ENCODE peak calls at places on chromosomes 13 and 19, in five cellular contexts. L, Q, C, V and A are unnamed samples.

GRCh38 chr13:99656843-99657506 is 155.7 kb downstream of the TM9SF2 start:
- DNase-seq in C (no peak), V (peak; percentile 75), L (no peak), Q (no peak), A (peak; percentile 1)

GRCh38 chr19:45097776-45098520 is 5.0 kb downstream of the PPP1R37 start:
- DNase-seq in Q (no peak), V (no peak), C (no peak), L (peak; percentile 72), A (no peak)

GRCh38 chr13:111482126-111482525 is 161.7 kb downstream of the TEX29 start:
- DNase-seq in L (no peak), C (no peak), V (no peak), Q (no peak), A (no peak)

GRCh38 chr13:26011996-26012688 is 39.7 kb downstream of the SHISA2 start:
- DNase-seq in V (peak; percentile 66), L (no peak), Q (no peak), C (peak; percentile 43), A (peak; percentile 26)

GRCh38 chr19:39154084-39154625 is 28.6 kb downstream of the PAK4 start:
- DNase-seq in V (no peak), C (no peak), L (no peak), Q (no peak), A (no peak)

GRCh38 chr13:22740264-22740663 is 440.5 kb upstream of the SGCG start:
- DNase-seq in Q (no peak), C (no peak), V (no peak), L (peak; percentile 64), A (no peak)

GRCh38 chr19:4582980-4583842 is 23.7 kb upstream of the SEMA6B start:
- DNase-seq in L (peak; percentile 42), Q (no peak), C (no peak), V (no peak), A (no peak)

GRCh38 chr19:47035127-47035494 is 13.3 kb downstream of the TMEM160 start:
- DNase-seq in C (no peak), Q (no peak), L (peak; percentile 82), V (no peak), A (no peak)

GRCh38 chr13:38223093-38223492 is 126.6 kb upstream of the UFM1 start:
- DNase-seq in V (no peak), L (peak; percentile 70), Q (no peak), C (no peak), A (no peak)

GRCh38 chr13:94860981-94861407 is 148.6 kb upstream of the SOX21 start:
- DNase-seq in Q (peak; percentile 22), L (no peak), V (no peak), C (no peak), A (peak; percentile 3)

GRCh38 chr19:29835447-29835846 is 23.7 kb downstream of the CCNE1 start:
- DNase-seq in V (no peak), Q (no peak), C (no peak), L (no peak), A (no peak)

GRCh38 chr13:101473458-101473857 is 21.0 kb downstream of the ITGBL1 start:
- DNase-seq in L (no peak), Q (no peak), C (no peak), V (no peak), A (no peak)

GRCh38 chr13:111632906-111633305 is 312.5 kb downstream of the TEX29 start:
- DNase-seq in L (peak; percentile 87), Q (no peak), C (no peak), V (no peak), A (no peak)

GRCh38 chr19:2289714-2290435 is 7.9 kb upstream of the PEAK3 start:
- DNase-seq in C (peak; percentile 52), L (peak; percentile 70), Q (no peak), V (peak; percentile 60), A (peak; percentile 59)

GRCh38 chr13:112233716-112234115 is 142.4 kb upstream of the SPACA7 start:
- DNase-seq in V (no peak), Q (no peak), C (no peak), L (no peak), A (no peak)

GRCh38 chr19:829129-829758 is 1.6 kb downstream of the AZU1 start:
- DNase-seq in V (no peak), L (no peak), Q (no peak), C (no peak), A (no peak)

GRCh38 chr19:824885-825284 is 2.8 kb upstream of the AZU1 start:
- DNase-seq in V (no peak), C (no peak), Q (no peak), L (peak; percentile 38), A (no peak)

GRCh38 chr19:825897-826640 is 1.6 kb upstream of the AZU1 start:
- DNase-seq in L (no peak), C (no peak), Q (no peak), V (no peak), A (no peak)

GRCh38 chr19:827710-828321 is at the start of gene AZU1:
- DNase-seq in V (no peak), C (no peak), L (no peak), Q (no peak), A (no peak)

GRCh38 chr19:827314-827709 is 325 bp upstream of the AZU1 start:
- DNase-seq in L (no peak), V (no peak), Q (no peak), C (no peak), A (no peak)
- H3K27ac ChIP-seq in L (no peak overlapping the region), V (no peak overlapping the region), Q (no peak overlapping the region), C (no peak overlapping the region), A (no peak overlapping the region)

DNA sequence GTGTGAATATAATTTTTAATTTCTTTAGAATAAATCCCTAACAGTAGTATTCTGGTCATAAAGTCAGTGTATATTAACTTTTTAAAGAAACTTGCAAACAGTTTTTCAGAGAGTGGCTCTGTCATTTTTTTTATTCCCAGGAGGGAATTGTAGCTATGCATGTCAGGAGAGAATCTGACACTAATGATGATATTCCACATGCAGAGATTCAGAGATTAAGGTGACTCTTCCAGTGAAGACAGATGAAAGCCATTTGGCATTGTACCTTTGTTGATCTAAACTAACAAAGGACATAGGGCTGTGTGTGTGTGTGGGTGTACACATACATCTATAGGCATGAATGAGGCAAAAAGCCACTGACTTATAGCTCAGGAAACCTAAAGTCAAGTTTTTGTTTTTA is 99.9 kb downstream of the TNFSF13B start:
- DNase-seq in L (no peak), C (no peak), Q (no peak), V (no peak), A (no peak)
- H3K4me1 ChIP-seq in L (no peaks in the 10 kb centered on the region), C (no peaks in the 10 kb centered on the region), Q (no peaks in the 10 kb centered on the region), V (no peaks in the 10 kb centered on the region), A (no peaks in the 10 kb centered on the region)

GRCh38 chr19:13086341-13086740 is 16.3 kb downstream of the LYL1 start:
- DNase-seq in Q (no peak), V (no peak), L (no peak), C (no peak), A (no peak)

GRCh38 chr19:13087295-13087694 is 15.4 kb downstream of the LYL1 start:
- DNase-seq in L (no peak), V (no peak), C (no peak), Q (no peak), A (no peak)

GRCh38 chr19:13087795-13088537 is 14.7 kb downstream of the LYL1 start:
- DNase-seq in V (no peak), C (no peak), Q (no peak), L (no peak), A (no peak)

GRCh38 chr19:13083627-13084026 is 19.0 kb downstream of the LYL1 start:
- DNase-seq in L (no peak), C (no peak), Q (no peak), V (no peak), A (no peak)

DNA sequence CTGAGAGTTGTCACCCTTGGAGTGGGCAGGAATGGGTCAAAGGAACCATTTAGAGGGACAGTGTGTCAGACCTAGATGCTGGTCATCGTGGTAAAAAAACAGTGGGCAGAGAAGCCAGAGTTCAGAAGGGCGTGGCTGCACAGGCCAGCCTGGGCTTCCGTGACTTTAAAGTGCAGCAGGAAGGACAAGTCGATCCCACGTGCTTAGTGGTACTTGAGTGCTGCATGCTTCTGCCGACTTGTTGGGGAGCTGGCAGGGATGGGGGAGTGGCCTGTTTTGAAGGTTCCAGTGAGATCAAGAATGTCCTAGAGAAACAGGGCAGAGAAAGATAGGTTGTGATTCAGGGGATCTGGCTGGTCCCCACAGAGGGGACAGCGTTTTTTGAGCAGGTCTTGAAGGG is 17.0 kb downstream of the LYL1 start:
- DNase-seq in L (no peak), C (no peak), V (no peak), Q (no peak), A (no peak)
- H3K27ac ChIP-seq in L (no peak overlapping the region), C (no peak overlapping the region), V (no peak overlapping the region), Q (peak overlapping the region; percentile 46), A (no peak overlapping the region)

DNA sequence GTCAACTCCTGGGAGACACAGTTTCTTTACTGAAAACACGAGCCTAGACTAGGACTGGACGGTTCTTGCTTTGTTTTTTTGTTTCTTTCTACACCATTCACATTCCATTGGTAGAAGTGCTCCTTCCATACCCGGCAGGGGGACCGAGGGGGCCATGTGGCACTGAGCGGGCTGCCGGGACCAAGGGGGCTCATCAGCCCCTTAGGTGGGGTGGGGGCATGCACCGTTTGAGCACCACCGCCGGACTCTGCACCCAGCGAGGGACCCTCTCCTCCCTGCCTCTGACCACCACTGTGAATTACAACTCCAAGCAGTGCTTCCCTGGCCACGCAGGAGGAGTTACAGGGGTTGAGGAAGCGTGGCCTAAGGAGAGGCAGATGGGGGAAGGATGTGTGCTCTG is 15.0 kb upstream of the CFAP97D2 start:
- DNase-seq in V (no peak), Q (no peak), C (no peak), L (no peak), A (no peak)
- H3K4me1 ChIP-seq in V (peaks cover 72% of the 10 kb centered on the region), Q (peaks cover 13% of the 10 kb centered on the region), C (peaks cover 72% of the 10 kb centered on the region), L (no peaks in the 10 kb centered on the region), A (peaks cover 87% of the 10 kb centered on the region)

GRCh38 chr19:5989388-5990074 is 11.6 kb upstream of the RANBP3 start:
- DNase-seq in Q (no peak), L (no peak), C (no peak), V (no peak), A (no peak)

GRCh38 chr19:5988520-5989387 is 10.8 kb upstream of the RANBP3 start:
- DNase-seq in V (no peak), C (no peak), Q (no peak), L (no peak), A (no peak)

GRCh38 chr19:5992756-5993155 is 14.8 kb upstream of the RANBP3 start:
- DNase-seq in L (no peak), C (no peak), V (no peak), Q (no peak), A (no peak)

GRCh38 chr19:5991244-5991838 is 13.4 kb upstream of the RANBP3 start:
- DNase-seq in C (no peak), L (no peak), V (no peak), Q (no peak), A (no peak)

GRCh38 chr19:5990289-5990797 is 12.4 kb upstream of the RANBP3 start:
- DNase-seq in C (no peak), L (peak; percentile 86), Q (no peak), V (no peak), A (no peak)
- H3K27ac ChIP-seq in C (no peak overlapping the region), L (no peak overlapping the region), Q (no peak overlapping the region), V (no peak overlapping the region), A (no peak overlapping the region)

GRCh38 chr13:21670883-21671792 is at the start of gene FGF9:
- DNase-seq in L (peak; percentile 92), V (peak; percentile 85), C (peak; percentile 72), Q (no peak), A (peak; percentile 87)

GRCh38 chr13:21674271-21675009 is 3.6 kb downstream of the FGF9 start:
- DNase-seq in C (no peak), L (peak; percentile 72), V (peak; percentile 19), Q (no peak), A (no peak)

GRCh38 chr13:21673592-21674270 is 2.9 kb downstream of the FGF9 start:
- DNase-seq in L (peak; percentile 84), V (peak; percentile 60), C (no peak), Q (no peak), A (peak; percentile 64)

GRCh38 chr13:21671793-21672680 is 1.2 kb downstream of the FGF9 start:
- DNase-seq in L (peak; percentile 49), C (no peak), V (no peak), Q (no peak), A (no peak)

GRCh38 chr13:21672811-21673591 is 2.1 kb downstream of the FGF9 start:
- DNase-seq in L (no peak), C (no peak), V (no peak), Q (no peak), A (no peak)
- H3K4me1 ChIP-seq in L (peaks cover 4% of the 10 kb centered on the region), C (peaks cover 30% of the 10 kb centered on the region), V (peaks cover 46% of the 10 kb centered on the region), Q (peaks cover 28% of the 10 kb centered on the region), A (peaks cover 38% of the 10 kb centered on the region)